ENCODE peak calls at places on chromosomes 2 and 18, in eight cellular contexts. S, V, H, M, O, D, X and C are unnamed samples.

GRCh38 chr18:58934356-58934755 is 69.7 kb downstream of the ZNF532 start:
- DNase-seq in S (no peak), V (no peak), H (no peak), M (no peak), O (no peak), D (no peak), X (no peak), C (no peak)

GRCh38 chr2:128454980-128455709 is 136.5 kb upstream of the HS6ST1 start:
- DNase-seq in S (no peak), V (no peak), H (no peak), M (no peak), O (no peak), D (no peak), X (no peak), C (no peak)

GRCh38 chr18:51337406-51337805 is 139.9 kb upstream of the MEX3C start:
- DNase-seq in S (no peak), V (no peak), H (no peak), M (no peak), O (no peak), D (no peak), X (no peak), C (no peak)

GRCh38 chr18:60047556-60047955 is 147.8 kb downstream of the PMAIP1 start:
- DNase-seq in S (no peak), V (no peak), H (no peak), M (no peak), O (no peak), D (no peak), X (no peak), C (no peak)

GRCh38 chr2:195531754-195532153 is 125.3 kb upstream of the SLC39A10 start:
- DNase-seq in S (no peak), V (no peak), H (no peak), M (no peak), O (no peak), D (no peak), X (no peak), C (no peak)

GRCh38 chr2:62450716-62451191 is 55.2 kb downstream of the TMEM17 start:
- DNase-seq in S (no peak), V (no peak), H (no peak), M (no peak), O (no peak), D (peak), X (no peak), C (no peak)

GRCh38 chr2:41782306-41783158 is 265.3 kb upstream of the PKDCC start:
- DNase-seq in S (peak), V (no peak), H (peak), M (peak), O (no peak), D (peak), X (no peak), C (peak)

GRCh38 chr2:11784747-11785610 is 38.5 kb downstream of the LPIN1 start:
- DNase-seq in S (peak), V (no peak), H (no peak), M (no peak), O (peak), D (peak), X (no peak), C (peak)

GRCh38 chr2:230885467-230886130 is 20.9 kb downstream of the ITM2C start:
- DNase-seq in S (no peak), V (no peak), H (no peak), M (peak), O (no peak), D (no peak), X (no peak), C (no peak)

GRCh38 chr18:8139971-8140406 is 469.2 kb upstream of the RAB12 start:
- DNase-seq in S (no peak), V (no peak), H (no peak), M (no peak), O (no peak), D (no peak), X (peak), C (no peak)

GRCh38 chr2:74293191-74294065 is 49.8 kb downstream of the SLC4A5 start:
- DNase-seq in S (no peak), V (no peak), H (no peak), M (no peak), O (no peak), D (no peak), X (no peak), C (no peak)

GRCh38 chr18:78521744-78522143 is 457.9 kb upstream of the SALL3 start:
- DNase-seq in S (no peak), V (no peak), H (no peak), M (no peak), O (no peak), D (no peak), X (no peak), C (no peak)

GRCh38 chr2:214587442-214587841 is 176.6 kb downstream of the VWC2L start:
- DNase-seq in S (no peak), V (no peak), H (no peak), M (no peak), O (no peak), D (no peak), X (no peak), C (no peak)

GRCh38 chr2:237734905-237735623 is 63.5 kb upstream of the RBM44 start:
- DNase-seq in S (no peak), V (no peak), H (no peak), M (no peak), O (no peak), D (no peak), X (no peak), C (no peak)

GRCh38 chr18:10239138-10239537 is 215.3 kb upstream of the APCDD1 start:
- DNase-seq in S (no peak), V (no peak), H (no peak), M (no peak), O (no peak), D (peak), X (peak), C (no peak)

GRCh38 chr2:35580951-35581350 is 774.6 kb upstream of the CRIM1 start:
- DNase-seq in S (no peak), V (no peak), H (no peak), M (no peak), O (no peak), D (no peak), X (no peak), C (no peak)

GRCh38 chr18:31268985-31269406 is 49.0 kb upstream of the DSG1 start:
- DNase-seq in S (no peak), V (no peak), H (no peak), M (no peak), O (no peak), D (peak), X (no peak), C (no peak)

GRCh38 chr18:55489742-55490055 is 98.3 kb downstream of the TCF4 start:
- DNase-seq in S (no peak), V (no peak), H (peak), M (peak), O (no peak), D (no peak), X (no peak), C (no peak)

GRCh38 chr2:177772529-177772928 is 300.0 kb downstream of the PDE11A start:
- DNase-seq in S (peak), V (no peak), H (peak), M (no peak), O (no peak), D (no peak), X (no peak), C (no peak)

GRCh38 chr2:163210430-163210918 is 371.9 kb upstream of the KCNH7 start:
- DNase-seq in S (no peak), V (no peak), H (no peak), M (no peak), O (no peak), D (no peak), X (no peak), C (no peak)

GRCh38 chr2:236769981-236770671 is 200.5 kb downstream of the ACKR3 start:
- DNase-seq in S (no peak), V (no peak), H (no peak), M (no peak), O (no peak), D (no peak), X (no peak), C (no peak)

GRCh38 chr2:237488901-237489860 is 2.1 kb downstream of the MLPH start:
- DNase-seq in S (no peak), V (no peak), H (no peak), M (no peak), O (no peak), D (peak), X (no peak), C (no peak)

GRCh38 chr2:207121784-207122183 is 44.0 kb downstream of the KLF7 start:
- DNase-seq in S (no peak), V (no peak), H (no peak), M (no peak), O (no peak), D (no peak), X (no peak), C (no peak)

GRCh38 chr2:208718828-208719227 is 312.2 kb downstream of the PTH2R start:
- DNase-seq in S (no peak), V (no peak), H (no peak), M (no peak), O (no peak), D (no peak), X (no peak), C (no peak)